ENCODE peak calls at places on chromosomes 2 and 18, in eight cellular contexts. Q, G, W, I, U, S, J and Y are unnamed samples.

GRCh38 chr2:62110415-62111025 is 85.4 kb upstream of the B3GNT2 start:
- DNase-seq in W (no peak), S (no peak), U (no peak), J (no peak), Q (peak), G (peak), I (no peak), Y (no peak)

GRCh38 chr2:68319397-68320117 is at the start of gene CNRIP1:
- DNase-seq in Q (peak), J (peak), W (peak), I (no peak), S (peak), G (peak), U (peak), Y (peak)

GRCh38 chr2:26901326-26902183 is 53.6 kb downstream of the DPYSL5 start:
- DNase-seq in S (no peak), W (peak), U (no peak), I (no peak), Q (no peak), J (no peak), G (no peak), Y (no peak)

GRCh38 chr2:233468746-233469110 is 97.9 kb downstream of the USP40 start:
- DNase-seq in S (no peak), Q (no peak), W (no peak), G (no peak), U (no peak), J (no peak), I (no peak), Y (no peak)

GRCh38 chr2:44975571-44976450 is 33.4 kb downstream of the SIX2 start:
- DNase-seq in Q (no peak), J (no peak), U (no peak), G (no peak), S (no peak), I (no peak), W (no peak), Y (no peak)

GRCh38 chr18:11976882-11977281 is 4.4 kb upstream of the IMPA2 start:
- DNase-seq in J (no peak), W (peak), I (no peak), U (no peak), Q (no peak), G (peak), S (no peak), Y (no peak)

GRCh38 chr2:213098612-213099011 is 52.8 kb downstream of the IKZF2 start:
- DNase-seq in S (peak), J (no peak), I (no peak), Q (no peak), W (no peak), G (no peak), U (peak), Y (no peak)

GRCh38 chr18:45386256-45386655 is 229.0 kb upstream of the SLC14A2 start:
- DNase-seq in U (no peak), W (peak), Q (no peak), I (peak), J (peak), G (peak), S (peak), Y (no peak)

GRCh38 chr2:100959225-100959880 is 42.7 kb upstream of the RPL31 start:
- DNase-seq in G (peak), J (no peak), W (no peak), I (no peak), Q (no peak), S (no peak), U (no peak), Y (no peak)

GRCh38 chr2:241201445-241202267 is 13.2 kb downstream of the ANO7 start:
- DNase-seq in U (no peak), W (no peak), S (no peak), J (no peak), Q (no peak), G (no peak), I (no peak), Y (no peak)

GRCh38 chr2:85042330-85042729 is 71.4 kb downstream of the KCMF1 start:
- DNase-seq in I (no peak), J (no peak), Q (no peak), S (no peak), W (no peak), U (no peak), G (no peak), Y (no peak)

GRCh38 chr18:58909521-58909920 is 44.8 kb downstream of the ZNF532 start:
- DNase-seq in S (no peak), Q (no peak), I (no peak), G (no peak), W (no peak), U (no peak), J (no peak), Y (no peak)

GRCh38 chr2:70029814-70030409 is 57.4 kb upstream of the PCBP1 start:
- DNase-seq in I (no peak), J (no peak), G (peak), U (peak), S (peak), Q (peak), W (peak), Y (no peak)

GRCh38 chr18:76161983-76162382 is 333.1 kb downstream of the ZNF516 start:
- DNase-seq in J (no peak), G (no peak), I (no peak), Q (no peak), U (no peak), S (no peak), W (no peak), Y (no peak)

GRCh38 chr2:52934354-52934898 is 833.2 kb upstream of the CHAC2 start:
- DNase-seq in Q (peak), W (peak), G (peak), S (peak), I (peak), U (no peak), J (no peak), Y (no peak)

GRCh38 chr18:74683573-74683972 is 85.9 kb downstream of the ZNF407 start:
- DNase-seq in S (no peak), Q (no peak), G (no peak), I (no peak), J (no peak), W (no peak), U (no peak), Y (no peak)

GRCh38 chr2:60633615-60634014 is 80.2 kb upstream of the BCL11A start:
- DNase-seq in S (no peak), Q (no peak), U (no peak), W (no peak), I (no peak), G (no peak), J (no peak), Y (no peak)

GRCh38 chr2:106956416-106956815 is 70.4 kb upstream of the ST6GAL2 start:
- DNase-seq in W (no peak), I (no peak), G (no peak), Q (no peak), U (no peak), S (no peak), J (no peak), Y (no peak)

GRCh38 chr18:32930695-32931301 is 158.0 kb upstream of the KLHL14 start:
- DNase-seq in S (no peak), Q (peak), U (no peak), I (no peak), J (peak), G (peak), W (peak), Y (no peak)

GRCh38 chr2:62197017-62197586 is 1.2 kb downstream of the B3GNT2 start:
- DNase-seq in U (no peak), W (no peak), I (peak), J (peak), G (no peak), S (peak), Q (no peak), Y (peak)

GRCh38 chr2:239288951-239289481 is 111.8 kb downstream of the HDAC4 start:
- DNase-seq in Q (no peak), I (no peak), J (peak), U (no peak), G (no peak), S (no peak), W (peak), Y (no peak)

GRCh38 chr2:166334800-166335199 is 40.9 kb downstream of the SCN9A start:
- DNase-seq in J (no peak), I (no peak), W (peak), U (no peak), Q (no peak), G (no peak), S (no peak), Y (no peak)

GRCh38 chr2:15331787-15332186 is 229.3 kb downstream of the NBAS start:
- DNase-seq in J (no peak), I (no peak), G (no peak), U (no peak), Q (no peak), S (no peak), W (no peak), Y (no peak)

GRCh38 chr2:211458974-211459373 is 902.6 kb downstream of the CPS1 start:
- DNase-seq in J (no peak), U (no peak), G (no peak), W (no peak), S (no peak), I (no peak), Q (no peak), Y (no peak)

GRCh38 chr2:72927619-72928537 is 10.6 kb downstream of the EMX1 start:
- DNase-seq in J (no peak), G (no peak), U (no peak), Q (no peak), I (no peak), W (no peak), S (peak), Y (no peak)

GRCh38 chr18:43665239-43665788 is 388.0 kb upstream of the SYT4 start:
- DNase-seq in Q (peak), G (peak), U (no peak), W (peak), I (no peak), S (no peak), J (no peak), Y (no peak)

GRCh38 chr2:44983836-44984604 is 25.2 kb downstream of the SIX2 start:
- DNase-seq in Q (no peak), W (no peak), J (no peak), U (no peak), S (no peak), G (no peak), I (no peak), Y (no peak)

GRCh38 chr2:46018773-46019593 is 278.2 kb upstream of the EPAS1 start:
- DNase-seq in Q (no peak), S (no peak), I (no peak), G (no peak), J (no peak), W (no peak), U (no peak), Y (no peak)

DNA sequence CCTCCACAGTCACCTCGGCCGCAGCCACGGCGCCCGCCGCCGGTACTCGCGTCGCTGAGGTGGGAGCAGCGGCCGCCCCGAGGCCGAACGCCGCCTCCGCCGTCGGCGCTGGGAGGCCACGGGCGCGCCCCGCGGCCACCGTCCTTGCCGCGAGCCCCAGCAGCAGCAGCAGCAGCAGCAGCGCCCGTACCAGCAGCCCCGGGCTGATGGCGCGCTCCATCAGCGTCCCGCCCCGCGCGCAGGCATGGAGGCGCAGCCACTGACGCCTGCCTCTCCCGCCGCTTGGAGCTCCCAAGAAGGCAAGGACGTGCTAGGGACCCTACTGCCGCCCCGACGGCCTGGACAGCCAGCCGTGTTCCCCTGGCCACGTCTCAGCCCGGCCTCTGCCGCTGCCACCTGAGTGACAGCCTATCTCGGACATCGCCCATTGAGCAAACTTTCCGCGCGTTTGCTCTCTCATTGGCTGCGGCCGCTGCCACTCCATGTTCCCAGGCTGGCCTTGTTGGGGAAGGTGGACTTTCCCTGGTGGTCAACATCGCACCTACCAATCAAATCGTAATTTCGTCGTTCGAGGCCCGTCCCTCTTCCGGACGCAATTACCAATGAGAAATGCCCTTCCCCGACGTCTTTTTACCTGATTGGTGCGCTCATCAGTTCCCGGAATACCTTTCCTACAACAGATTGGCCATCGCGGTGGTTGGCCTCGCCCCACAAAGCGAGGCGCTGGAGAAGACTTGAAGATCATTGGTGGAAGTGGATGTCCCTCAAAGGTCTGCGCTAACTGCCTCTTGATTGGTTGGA is at the start of gene EIF2AK3:
- DNase-seq in G (peak), S (peak), U (peak), I (peak), Q (peak), J (peak), W (peak), Y (peak)
- TF ChIP-seq CTCF in G (peak), S (peak), U (no peak), I (peak), Q (no peak), J (no peak), W (no peak), Y (peak)

DNA sequence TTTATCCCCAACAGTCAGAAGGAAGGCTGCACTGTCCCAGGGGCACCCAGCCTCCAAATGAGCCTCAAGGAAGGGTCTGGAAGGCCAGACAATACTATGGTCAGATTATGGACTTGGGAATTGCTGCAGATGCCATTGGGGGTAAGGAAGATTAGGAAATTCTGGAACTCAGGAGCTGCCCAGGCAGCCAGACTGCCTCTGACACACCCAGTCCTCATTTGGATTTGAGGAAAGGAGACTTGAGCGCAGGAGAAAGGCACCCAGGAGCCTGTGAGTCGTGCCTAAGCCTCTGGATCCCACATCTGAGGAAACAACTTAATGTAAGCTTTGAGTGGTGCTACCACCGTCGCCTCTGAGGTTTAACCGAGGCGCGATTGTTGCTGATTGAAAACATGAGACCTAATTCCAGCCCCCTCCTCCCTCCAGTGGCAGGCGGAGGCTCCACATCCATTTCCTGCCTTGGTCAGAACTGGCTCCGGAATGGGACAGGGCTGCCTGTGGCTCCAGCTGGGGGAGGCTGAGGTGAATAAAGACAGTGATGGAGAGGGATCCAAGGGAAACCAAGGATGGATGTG is 176.8 kb upstream of the PKDCC start:
- DNase-seq in J (no peak), S (no peak), I (no peak), W (peak), U (peak), G (no peak), Q (no peak), Y (no peak)
- TF ChIP-seq CTCF in J (no peak), S (no peak), I (no peak), W (peak), U (no peak), G (no peak), Q (peak), Y (no peak)

GRCh38 chr2:110852541-110853263 is 120.3 kb downstream of the ACOXL start:
- DNase-seq in Q (no peak), S (no peak), U (no peak), W (no peak), G (no peak), I (no peak), J (no peak), Y (no peak)

GRCh38 chr2:110852051-110852450 is 119.7 kb downstream of the ACOXL start:
- DNase-seq in J (no peak), S (no peak), I (no peak), G (no peak), Q (no peak), W (no peak), U (no peak), Y (no peak)

GRCh38 chr2:110854355-110855081 is 122.1 kb downstream of the ACOXL start:
- DNase-seq in Q (no peak), J (no peak), I (no peak), W (no peak), G (no peak), U (no peak), S (no peak), Y (no peak)

GRCh38 chr2:110851531-110851930 is 119.2 kb downstream of the ACOXL start:
- DNase-seq in Q (no peak), S (no peak), J (no peak), U (no peak), W (no peak), I (no peak), G (no peak), Y (no peak)

GRCh38 chr2:110853516-110853915 is 121.1 kb downstream of the ACOXL start:
- DNase-seq in I (peak), S (no peak), J (peak), W (peak), Q (no peak), U (no peak), G (peak), Y (no peak)
- TF ChIP-seq CTCF in I (peak), S (peak), J (peak), W (peak), Q (peak), U (peak), G (peak), Y (no peak)

GRCh38 chr2:167759531-167759930 is 487.9 kb downstream of the STK39 start:
- DNase-seq in I (no peak), W (no peak), G (no peak), U (no peak), S (no peak), Q (no peak), J (no peak), Y (no peak)
- TF ChIP-seq CTCF in I (no peak), W (no peak), G (no peak), U (no peak), S (no peak), Q (no peak), J (no peak), Y (no peak)

GRCh38 chr2:5285891-5286290 is 406.3 kb upstream of the SOX11 start:
- DNase-seq in J (no peak), W (no peak), G (no peak), S (no peak), U (no peak), I (no peak), Q (no peak), Y (no peak)
- TF ChIP-seq CTCF in J (no peak), W (no peak), G (no peak), S (no peak), U (no peak), I (no peak), Q (no peak), Y (no peak)

DNA sequence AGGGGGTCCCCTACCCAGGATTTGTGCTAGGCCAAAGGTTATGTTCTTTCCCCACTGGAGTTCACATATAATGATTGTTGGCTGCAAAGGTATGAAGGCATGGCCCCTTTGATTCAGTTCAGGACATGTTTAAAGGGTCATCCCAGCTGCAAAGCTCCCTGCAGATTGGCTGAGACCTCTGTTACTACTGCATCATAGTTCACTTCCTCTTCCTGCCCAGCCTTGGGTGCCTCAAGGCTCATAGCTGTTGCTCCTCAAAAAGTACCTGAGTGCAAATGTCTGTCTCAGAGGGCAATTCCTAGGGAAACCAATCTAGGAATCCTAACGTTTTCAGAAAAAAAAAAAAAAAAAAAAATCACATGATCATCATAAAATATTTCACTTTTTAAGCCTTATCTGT is 125.1 kb downstream of the ATL2 start:
- DNase-seq in S (no peak), I (no peak), J (no peak), W (no peak), U (no peak), G (no peak), Q (no peak), Y (no peak)
- TF ChIP-seq CTCF in S (no peak), I (no peak), J (no peak), W (no peak), U (no peak), G (no peak), Q (no peak), Y (no peak)